ENCODE peak calls at places on chromosomes 6 and 20, in five cellular contexts. One of them, this sample, is unnamed.

GRCh38 chr6:46549155-46549554 is 57.9 kb upstream of the RCAN2 start:
- DNase-seq in sigmoid colon: no peak
- DNase-seq in stomach: no peak
- DNase-seq in K562: no peak
- DNase-seq in suprapubic skin: no peak
- DNase-seq in this sample: no peak

GRCh38 chr6:44102527-44102926 is 24.7 kb downstream of the MRPL14 start:
- DNase-seq in sigmoid colon: no peak
- DNase-seq in stomach: no peak
- DNase-seq in K562: no peak
- DNase-seq in suprapubic skin: no peak
- DNase-seq in this sample: no peak

GRCh38 chr6:148445116-148445515 is 102.5 kb downstream of the SASH1 start:
- DNase-seq in sigmoid colon: no peak
- DNase-seq in stomach: no peak
- DNase-seq in K562: no peak
- DNase-seq in suprapubic skin: no peak
- DNase-seq in this sample: no peak

GRCh38 chr6:56959938-56960337 is 5.0 kb downstream of the BEND6 start:
- DNase-seq in sigmoid colon: no peak
- DNase-seq in stomach: no peak
- DNase-seq in K562: no peak
- DNase-seq in suprapubic skin: no peak
- DNase-seq in this sample: no peak

GRCh38 chr6:136600818-136601217 is 50.6 kb upstream of the MAP7 start:
- DNase-seq in sigmoid colon: peak
- DNase-seq in stomach: no peak
- DNase-seq in K562: no peak
- DNase-seq in suprapubic skin: no peak
- DNase-seq in this sample: no peak

GRCh38 chr6:160882741-160883340 is 108.7 kb upstream of the MAP3K4 start:
- DNase-seq in sigmoid colon: no peak
- DNase-seq in stomach: no peak
- DNase-seq in K562: no peak
- DNase-seq in suprapubic skin: no peak
- DNase-seq in this sample: no peak

GRCh38 chr6:165611294-165611693 is 51.7 kb downstream of the PDE10A start:
- DNase-seq in sigmoid colon: no peak
- DNase-seq in stomach: no peak
- DNase-seq in K562: no peak
- DNase-seq in suprapubic skin: no peak
- DNase-seq in this sample: no peak

GRCh38 chr6:129844118-129844891 is 16.8 kb downstream of the TMEM244 start:
- DNase-seq in sigmoid colon: no peak
- DNase-seq in stomach: no peak
- DNase-seq in K562: no peak
- DNase-seq in suprapubic skin: no peak
- DNase-seq in this sample: no peak

GRCh38 chr6:105968230-105968954 is 117.7 kb upstream of the PRDM1 start:
- DNase-seq in sigmoid colon: no peak
- DNase-seq in stomach: no peak
- DNase-seq in K562: no peak
- DNase-seq in suprapubic skin: no peak
- DNase-seq in this sample: no peak

GRCh38 chr6:52801188-52801841 is 2.3 kb downstream of the GSTA1 start:
- DNase-seq in sigmoid colon: no peak
- DNase-seq in stomach: no peak
- DNase-seq in K562: no peak
- DNase-seq in suprapubic skin: no peak
- DNase-seq in this sample: no peak

GRCh38 chr6:39280247-39280731 is 33.9 kb downstream of the KCNK17 start:
- DNase-seq in sigmoid colon: no peak
- DNase-seq in stomach: peak
- DNase-seq in K562: no peak
- DNase-seq in suprapubic skin: no peak
- DNase-seq in this sample: peak

GRCh38 chr20:50346372-50347347 is 156.0 kb downstream of the CEBPB start:
- DNase-seq in sigmoid colon: peak
- DNase-seq in stomach: peak
- DNase-seq in K562: no peak
- DNase-seq in suprapubic skin: peak
- DNase-seq in this sample: peak

GRCh38 chr20:34579191-34579661 is 20.7 kb downstream of the MAP1LC3A start:
- DNase-seq in sigmoid colon: no peak
- DNase-seq in stomach: peak
- DNase-seq in K562: no peak
- DNase-seq in suprapubic skin: no peak
- DNase-seq in this sample: peak
- TF ChIP-seq POLR2AphosphoS5 in sigmoid colon: peak
- TF ChIP-seq POLR2AphosphoS5 in stomach: no peak
- TF ChIP-seq POLR2AphosphoS5 in K562: no peak
- TF ChIP-seq POLR2AphosphoS5 in suprapubic skin: no peak
- TF ChIP-seq POLR2AphosphoS5 in this sample: peak

GRCh38 chr20:45860573-45861011 is 3.2 kb downstream of the ZSWIM3 start:
- DNase-seq in sigmoid colon: peak
- DNase-seq in stomach: no peak
- DNase-seq in K562: no peak
- DNase-seq in suprapubic skin: no peak
- DNase-seq in this sample: no peak

GRCh38 chr20:45853484-45853883 is 3.7 kb downstream of the ACOT8 start:
- DNase-seq in sigmoid colon: no peak
- DNase-seq in stomach: no peak
- DNase-seq in K562: no peak
- DNase-seq in suprapubic skin: no peak
- DNase-seq in this sample: no peak

GRCh38 chr20:45857836-45858250 is 429 bp downstream of the ZSWIM3 start:
- DNase-seq in sigmoid colon: no peak
- DNase-seq in stomach: no peak
- DNase-seq in K562: peak
- DNase-seq in suprapubic skin: no peak
- DNase-seq in this sample: no peak

GRCh38 chr20:45861157-45862075 is 4.0 kb downstream of the ZSWIM3 start:
- DNase-seq in sigmoid colon: no peak
- DNase-seq in stomach: peak
- DNase-seq in K562: no peak
- DNase-seq in suprapubic skin: no peak
- DNase-seq in this sample: no peak

GRCh38 chr20:45857114-45857835 is at the start of the genes ACOT8 and ZSWIM3:
- DNase-seq in sigmoid colon: peak
- DNase-seq in stomach: peak
- DNase-seq in K562: peak
- DNase-seq in suprapubic skin: peak
- DNase-seq in this sample: peak
- TF ChIP-seq EP300 in sigmoid colon: no peak
- TF ChIP-seq EP300 in stomach: no peak
- TF ChIP-seq EP300 in K562: no peak
- TF ChIP-seq EP300 in suprapubic skin: no peak
- TF ChIP-seq EP300 in this sample: no peak

GRCh38 chr20:61911824-61912223 is 153.9 kb downstream of the TAF4 start:
- DNase-seq in sigmoid colon: no peak
- DNase-seq in stomach: no peak
- DNase-seq in K562: no peak
- DNase-seq in suprapubic skin: no peak
- DNase-seq in this sample: no peak

GRCh38 chr20:61909821-61910220 is 155.9 kb downstream of the TAF4 start:
- DNase-seq in sigmoid colon: no peak
- DNase-seq in stomach: no peak
- DNase-seq in K562: no peak
- DNase-seq in suprapubic skin: no peak
- DNase-seq in this sample: no peak

GRCh38 chr20:61913423-61914225 is 152.1 kb downstream of the TAF4 start:
- DNase-seq in sigmoid colon: no peak
- DNase-seq in stomach: no peak
- DNase-seq in K562: no peak
- DNase-seq in suprapubic skin: no peak
- DNase-seq in this sample: no peak

GRCh38 chr20:61915101-61915500 is 150.6 kb downstream of the TAF4 start:
- DNase-seq in sigmoid colon: no peak
- DNase-seq in stomach: no peak
- DNase-seq in K562: no peak
- DNase-seq in suprapubic skin: no peak
- DNase-seq in this sample: no peak

GRCh38 chr20:61912665-61913422 is 152.8 kb downstream of the TAF4 start:
- DNase-seq in sigmoid colon: no peak
- DNase-seq in stomach: no peak
- DNase-seq in K562: no peak
- DNase-seq in suprapubic skin: no peak
- DNase-seq in this sample: no peak
- TF ChIP-seq POLR2A in sigmoid colon: no peak
- TF ChIP-seq POLR2A in stomach: no peak
- TF ChIP-seq POLR2A in K562: no peak
- TF ChIP-seq POLR2A in suprapubic skin: no peak
- TF ChIP-seq POLR2A in this sample: no peak

GRCh38 chr6:134003542-134003951 is 48.9 kb downstream of the SLC2A12 start:
- DNase-seq in sigmoid colon: no peak
- DNase-seq in stomach: no peak
- DNase-seq in K562: no peak
- DNase-seq in suprapubic skin: no peak
- DNase-seq in this sample: no peak
- TF ChIP-seq POLR2AphosphoS5 in sigmoid colon: no peak
- TF ChIP-seq POLR2AphosphoS5 in stomach: no peak
- TF ChIP-seq POLR2AphosphoS5 in K562: no peak
- TF ChIP-seq POLR2AphosphoS5 in suprapubic skin: no peak
- TF ChIP-seq POLR2AphosphoS5 in this sample: no peak

This sample was measured in transverse colon.